ENCODE peak calls at places on chromosomes 11 and 22, in ten cellular contexts. Q is upper lobe of right lung, Y is RWPE2, P is neural progenitor cell, X is suprapubic skin, W is cardiac muscle cell, S is ovary, H is adrenal gland, E is psoas muscle, I is upper lobe of left lung. L is an unnamed sample.
A peak's percentile ranks its signal among the peaks of the same experiment; 100 is the strongest.

GRCh38 chr11:10117709-10118341 is 176.2 kb downstream of the SBF2 start:
- DNase-seq in X (no peak), E (no peak), I (no peak), S (no peak), Y (no peak), P (no peak), Q (no peak), W (peak; percentile 84), H (no peak), L (no peak)

GRCh38 chr11:15779518-15779917 is 576.8 kb downstream of the SOX6 start:
- DNase-seq in Y (no peak), X (no peak), S (no peak), Q (no peak), W (no peak), I (no peak), E (no peak), P (no peak), H (no peak), L (no peak)

GRCh38 chr22:38974826-38975175 is 7.3 kb upstream of the APOBEC3B start:
- DNase-seq in Y (no peak), Q (no peak), H (no peak), S (no peak), E (no peak), P (no peak), I (no peak), W (no peak), X (no peak), L (no peak)

GRCh38 chr11:40188848-40189247 is 1270.6 kb downstream of the LRRC4C start:
- DNase-seq in Q (no peak), W (no peak), H (no peak), E (no peak), Y (no peak), P (no peak), S (no peak), X (no peak), I (no peak), L (no peak)

GRCh38 chr11:28910926-28911325 is 802.7 kb downstream of the METTL15 start:
- DNase-seq in H (no peak), Y (no peak), X (no peak), W (peak; percentile 12), I (no peak), Q (no peak), P (no peak), S (no peak), E (no peak), L (no peak)

GRCh38 chr11:72821221-72821919 is 7.2 kb downstream of the ATG16L2 start:
- DNase-seq in S (peak; percentile 19), H (no peak), Q (peak; percentile 72), Y (no peak), I (peak; percentile 85), W (no peak), E (no peak), X (no peak), P (no peak), L (no peak)

GRCh38 chr11:33868646-33869461 is 23.0 kb downstream of the LMO2 start:
- DNase-seq in P (peak; percentile 54), H (no peak), Y (no peak), E (no peak), W (no peak), Q (no peak), I (peak; percentile 78), X (no peak), S (no peak), L (no peak)

GRCh38 chr11:75264971-75265370 is 24.4 kb downstream of the TPBGL start:
- DNase-seq in Y (peak; percentile 31), E (no peak), Q (peak; percentile 56), X (no peak), S (no peak), I (no peak), W (no peak), H (no peak), P (no peak), L (peak; percentile 67)

GRCh38 chr11:27545035-27545434 is 38.5 kb upstream of the LIN7C start:
- DNase-seq in Y (no peak), H (no peak), E (no peak), Q (no peak), P (no peak), X (no peak), I (no peak), S (no peak), W (no peak), L (no peak)

GRCh38 chr11:92707173-92707619 is 262.3 kb upstream of the MTNR1B start:
- DNase-seq in Y (peak; percentile 81), W (peak; percentile 6), Q (no peak), S (no peak), E (no peak), I (no peak), X (no peak), H (no peak), P (peak; percentile 14), L (no peak)

GRCh38 chr22:37061611-37062365 is 10.2 kb downstream of the KCTD17 start:
- DNase-seq in H (peak; percentile 78), S (peak; percentile 44), P (no peak), Q (no peak), E (no peak), X (no peak), W (no peak), Y (no peak), I (no peak), L (no peak)

GRCh38 chr11:113732092-113732491 is 26.0 kb upstream of the TMPRSS5 start:
- DNase-seq in W (peak; percentile 36), E (no peak), Y (no peak), Q (no peak), P (no peak), X (no peak), S (peak; percentile 17), I (no peak), H (no peak), L (no peak)

GRCh38 chr11:1505480-1505879 is 18.9 kb upstream of the MOB2 start:
- DNase-seq in Q (no peak), H (no peak), S (no peak), P (peak; percentile 45), Y (no peak), X (no peak), E (no peak), I (no peak), W (no peak), L (no peak)

GRCh38 chr11:16184588-16184987 is 171.8 kb downstream of the SOX6 start:
- DNase-seq in W (peak; percentile 34), I (no peak), Q (no peak), S (no peak), H (peak; percentile 10), X (no peak), Y (no peak), E (no peak), P (no peak), L (no peak)

GRCh38 chr11:120646206-120646605 is 134.7 kb downstream of the GRIK4 start:
- DNase-seq in W (no peak), P (no peak), X (no peak), S (no peak), Q (peak; percentile 2), Y (no peak), H (no peak), E (no peak), I (no peak), L (no peak)

GRCh38 chr11:110356769-110357671 is 60.6 kb upstream of the RDX start:
- DNase-seq in W (peak; percentile 17), P (no peak), Q (no peak), S (no peak), Y (no peak), H (peak; percentile 84), E (no peak), X (no peak), I (no peak), L (no peak)

GRCh38 chr22:31085928-31086327 is 4.8 kb downstream of the SMTN start:
- DNase-seq in I (no peak), H (no peak), P (no peak), S (no peak), E (no peak), Q (no peak), W (no peak), X (no peak), Y (no peak), L (peak; percentile 74)
- H3K27ac ChIP-seq in I (peak overlapping the region; percentile 92), H (peak overlapping the region; percentile 82), P (no peak overlapping the region), S (peak overlapping the region; percentile 40), E (peak overlapping the region; percentile 94), Q (peak overlapping the region; percentile 94), W (no peak overlapping the region), X (peak overlapping the region; percentile 94), Y (peak overlapping the region; percentile 90), L (peak overlapping the region; percentile 98)

DNA sequence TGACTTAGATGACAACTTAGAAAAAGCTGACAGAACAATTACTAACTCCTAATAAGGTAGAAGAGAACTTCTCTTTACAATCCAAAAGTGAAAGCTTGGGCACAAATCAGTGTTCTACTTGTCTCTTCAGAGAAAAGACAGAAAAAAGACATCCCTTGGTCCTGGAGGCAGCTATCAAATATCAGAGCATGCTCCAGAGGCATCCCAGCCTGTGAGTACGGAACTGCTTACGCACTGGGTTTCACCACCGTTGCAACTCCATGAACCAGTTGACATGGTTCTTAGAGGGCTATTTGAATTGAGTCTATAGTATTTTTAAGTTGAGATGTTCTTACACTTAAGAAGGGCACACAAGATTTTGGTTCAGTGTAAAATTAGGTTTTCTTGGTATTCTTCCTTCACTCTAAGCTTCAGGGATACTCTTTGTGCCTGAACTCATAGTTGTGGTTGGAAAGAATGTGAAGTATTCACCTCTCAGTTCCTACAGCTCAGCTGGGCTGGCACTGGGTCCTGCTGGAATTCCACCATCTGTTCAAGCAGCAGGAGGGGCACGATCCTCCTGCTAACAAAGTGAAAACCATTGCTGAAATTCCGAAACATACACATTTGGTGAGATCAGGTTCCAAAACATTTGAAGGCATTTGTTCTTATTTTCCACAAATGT is 6.3 kb downstream of the AKIP1 start:
- DNase-seq in W (peak; percentile 94), P (peak; percentile 79), S (peak; percentile 61), E (peak; percentile 56), I (no peak), Q (peak; percentile 73), Y (no peak), H (no peak), X (no peak), L (peak; percentile 12)
- TF ChIP-seq CTCF in W (peak; percentile 10), P (no peak), S (no peak), E (no peak), I (no peak), Q (no peak), Y (no peak), H (no peak), X (no peak), L (no peak)

GRCh38 chr11:56841210-56841810 is 92.8 kb upstream of the OR9G4 start:
- DNase-seq in W (peak; percentile 78), I (no peak), Y (no peak), P (peak; percentile 69), E (peak; percentile 15), S (no peak), H (peak; percentile 25), X (no peak), Q (no peak), L (no peak)
- H3K27ac ChIP-seq in W (no peak overlapping the region), I (no peak overlapping the region), Y (no peak overlapping the region), P (no peak overlapping the region), E (no peak overlapping the region), S (no peak overlapping the region), H (no peak overlapping the region), X (no peak overlapping the region), Q (no peak overlapping the region), L (no peak overlapping the region)

DNA sequence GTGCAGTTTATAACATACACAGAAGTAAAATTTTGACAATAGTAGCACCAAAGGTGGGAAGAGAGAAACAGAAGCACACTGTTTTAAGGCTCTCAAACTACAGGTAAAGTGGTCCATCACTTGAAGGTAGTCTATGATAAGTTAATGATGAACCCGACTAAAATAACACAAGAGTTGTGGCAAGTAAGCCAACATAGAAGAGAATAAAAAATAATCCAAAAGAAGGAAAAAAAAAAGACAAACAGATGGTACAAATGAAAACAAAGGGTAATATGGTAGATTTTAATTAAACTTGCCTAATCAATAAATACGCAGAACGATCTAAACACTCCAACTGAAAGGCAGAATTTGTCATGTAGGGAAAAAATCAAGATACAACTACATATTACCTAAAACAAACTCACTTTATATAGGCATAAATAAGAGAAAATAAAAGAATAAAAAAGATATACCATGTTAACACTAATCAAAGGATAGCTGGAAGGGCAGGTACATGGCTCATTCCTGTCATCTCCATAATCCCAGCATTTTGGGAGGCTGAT is 31.6 kb downstream of the DGCR2 start:
- DNase-seq in X (no peak), H (no peak), E (no peak), Y (no peak), W (no peak), P (no peak), S (no peak), Q (no peak), I (no peak), L (no peak)
- TF ChIP-seq CTCF in X (no peak), H (no peak), E (no peak), Y (no peak), W (no peak), P (no peak), S (no peak), Q (no peak), I (no peak), L (no peak)

L was measured in coronary artery.